ENCODE peak calls at places on chromosomes 4 and X, in seven cellular contexts. One of them, this sample, is unnamed.

GRCh38 chrX:40863671-40864070 is 128.3 kb upstream of the MED14 start:
- DNase-seq in C1 segment of cervical spinal cord: no peak
- DNase-seq in DMS153: no peak
- DNase-seq in Right ventricle myocardium superior: no peak
- DNase-seq in posterior cingulate gyrus: no peak
- DNase-seq in GM03348: no peak
- DNase-seq in stromal cell of bone marrow: no peak
- DNase-seq in this sample: no peak

GRCh38 chr4:161767116-161767515 is 396.7 kb downstream of the FSTL5 start:
- DNase-seq in C1 segment of cervical spinal cord: no peak
- DNase-seq in DMS153: no peak
- DNase-seq in Right ventricle myocardium superior: no peak
- DNase-seq in posterior cingulate gyrus: no peak
- DNase-seq in GM03348: no peak
- DNase-seq in stromal cell of bone marrow: no peak
- DNase-seq in this sample: no peak

GRCh38 chr4:3714642-3715001 is 51.6 kb upstream of the ADRA2C start:
- DNase-seq in C1 segment of cervical spinal cord: no peak
- DNase-seq in DMS153: no peak
- DNase-seq in Right ventricle myocardium superior: peak
- DNase-seq in posterior cingulate gyrus: peak
- DNase-seq in GM03348: no peak
- DNase-seq in stromal cell of bone marrow: no peak
- DNase-seq in this sample: no peak

GRCh38 chr4:113094802-113095201 is 45.3 kb downstream of the ANK2 start:
- DNase-seq in C1 segment of cervical spinal cord: no peak
- DNase-seq in DMS153: no peak
- DNase-seq in Right ventricle myocardium superior: no peak
- DNase-seq in posterior cingulate gyrus: no peak
- DNase-seq in GM03348: peak
- DNase-seq in stromal cell of bone marrow: no peak
- DNase-seq in this sample: peak

GRCh38 chr4:1767058-1767769 is 25.9 kb upstream of the FGFR3 start:
- DNase-seq in C1 segment of cervical spinal cord: no peak
- DNase-seq in DMS153: no peak
- DNase-seq in Right ventricle myocardium superior: no peak
- DNase-seq in posterior cingulate gyrus: no peak
- DNase-seq in GM03348: peak
- DNase-seq in stromal cell of bone marrow: no peak
- DNase-seq in this sample: no peak

GRCh38 chr4:184713887-184714286 is 20.0 kb downstream of the CENPU start:
- DNase-seq in C1 segment of cervical spinal cord: no peak
- DNase-seq in DMS153: no peak
- DNase-seq in Right ventricle myocardium superior: no peak
- DNase-seq in posterior cingulate gyrus: no peak
- DNase-seq in GM03348: no peak
- DNase-seq in stromal cell of bone marrow: no peak
- DNase-seq in this sample: no peak

GRCh38 chrX:117147249-117147648 is 684.5 kb upstream of the CT83 start:
- DNase-seq in C1 segment of cervical spinal cord: no peak
- DNase-seq in DMS153: no peak
- DNase-seq in Right ventricle myocardium superior: no peak
- DNase-seq in posterior cingulate gyrus: no peak
- DNase-seq in GM03348: no peak
- DNase-seq in stromal cell of bone marrow: no peak
- DNase-seq in this sample: no peak

GRCh38 chr4:183657564-183657963 is 1.4 kb downstream of the RWDD4 start:
- DNase-seq in C1 segment of cervical spinal cord: no peak
- DNase-seq in DMS153: no peak
- DNase-seq in Right ventricle myocardium superior: no peak
- DNase-seq in posterior cingulate gyrus: no peak
- DNase-seq in GM03348: peak
- DNase-seq in stromal cell of bone marrow: no peak
- DNase-seq in this sample: no peak

GRCh38 chr4:127188847-127189246 is 443.9 kb upstream of the INTU start:
- DNase-seq in C1 segment of cervical spinal cord: no peak
- DNase-seq in DMS153: no peak
- DNase-seq in Right ventricle myocardium superior: no peak
- DNase-seq in posterior cingulate gyrus: no peak
- DNase-seq in GM03348: no peak
- DNase-seq in stromal cell of bone marrow: no peak
- DNase-seq in this sample: peak

GRCh38 chr4:121168865-121169281 is 4.8 kb upstream of the TNIP3 start:
- DNase-seq in C1 segment of cervical spinal cord: no peak
- DNase-seq in DMS153: no peak
- DNase-seq in Right ventricle myocardium superior: no peak
- DNase-seq in posterior cingulate gyrus: peak
- DNase-seq in GM03348: no peak
- DNase-seq in stromal cell of bone marrow: no peak
- DNase-seq in this sample: no peak

GRCh38 chrX:9134341-9134740 is 100.4 kb upstream of the FAM9B start:
- DNase-seq in C1 segment of cervical spinal cord: no peak
- DNase-seq in DMS153: no peak
- DNase-seq in Right ventricle myocardium superior: no peak
- DNase-seq in posterior cingulate gyrus: no peak
- DNase-seq in GM03348: no peak
- DNase-seq in stromal cell of bone marrow: no peak
- DNase-seq in this sample: no peak

GRCh38 chr4:148118628-148119027 is 323.6 kb downstream of the NR3C2 start:
- DNase-seq in C1 segment of cervical spinal cord: no peak
- DNase-seq in DMS153: no peak
- DNase-seq in Right ventricle myocardium superior: no peak
- DNase-seq in posterior cingulate gyrus: no peak
- DNase-seq in GM03348: no peak
- DNase-seq in stromal cell of bone marrow: no peak
- DNase-seq in this sample: no peak

GRCh38 chr4:54940996-54941395 is 184.4 kb downstream of the KDR start:
- DNase-seq in C1 segment of cervical spinal cord: no peak
- DNase-seq in DMS153: no peak
- DNase-seq in Right ventricle myocardium superior: no peak
- DNase-seq in posterior cingulate gyrus: no peak
- DNase-seq in GM03348: no peak
- DNase-seq in stromal cell of bone marrow: no peak
- DNase-seq in this sample: no peak

GRCh38 chr4:16029329-16029728 is 54.5 kb downstream of the PROM1 start:
- DNase-seq in C1 segment of cervical spinal cord: no peak
- DNase-seq in DMS153: no peak
- DNase-seq in Right ventricle myocardium superior: no peak
- DNase-seq in posterior cingulate gyrus: no peak
- DNase-seq in GM03348: peak
- DNase-seq in stromal cell of bone marrow: no peak
- DNase-seq in this sample: no peak

GRCh38 chr4:57078685-57079521 is 31.3 kb downstream of the IGFBP7 start:
- DNase-seq in C1 segment of cervical spinal cord: no peak
- DNase-seq in DMS153: peak
- DNase-seq in Right ventricle myocardium superior: no peak
- DNase-seq in posterior cingulate gyrus: no peak
- DNase-seq in GM03348: no peak
- DNase-seq in stromal cell of bone marrow: no peak
- DNase-seq in this sample: no peak

GRCh38 chrX:68997911-68998310 is 167.3 kb downstream of the PJA1 start:
- DNase-seq in C1 segment of cervical spinal cord: no peak
- DNase-seq in DMS153: no peak
- DNase-seq in Right ventricle myocardium superior: peak
- DNase-seq in posterior cingulate gyrus: no peak
- DNase-seq in GM03348: peak
- DNase-seq in stromal cell of bone marrow: peak
- DNase-seq in this sample: peak

GRCh38 chr4:163157157-163157556 is 9.5 kb downstream of the NAF1 start:
- DNase-seq in C1 segment of cervical spinal cord: no peak
- DNase-seq in DMS153: no peak
- DNase-seq in Right ventricle myocardium superior: no peak
- DNase-seq in posterior cingulate gyrus: no peak
- DNase-seq in GM03348: peak
- DNase-seq in stromal cell of bone marrow: peak
- DNase-seq in this sample: peak

GRCh38 chr4:155679343-155679742 is 12.7 kb downstream of the GUCY1A1 start:
- DNase-seq in C1 segment of cervical spinal cord: no peak
- DNase-seq in DMS153: no peak
- DNase-seq in Right ventricle myocardium superior: no peak
- DNase-seq in posterior cingulate gyrus: no peak
- DNase-seq in GM03348: no peak
- DNase-seq in stromal cell of bone marrow: peak
- DNase-seq in this sample: peak

GRCh38 chrX:24025741-24026402 is 1.1 kb downstream of the KLHL15 start:
- DNase-seq in C1 segment of cervical spinal cord: peak
- DNase-seq in DMS153: no peak
- DNase-seq in Right ventricle myocardium superior: no peak
- DNase-seq in posterior cingulate gyrus: no peak
- DNase-seq in GM03348: no peak
- DNase-seq in stromal cell of bone marrow: peak
- DNase-seq in this sample: peak

GRCh38 chr4:94410678-94411206 is 41.0 kb upstream of the PDLIM5 start:
- DNase-seq in C1 segment of cervical spinal cord: no peak
- DNase-seq in DMS153: no peak
- DNase-seq in Right ventricle myocardium superior: peak
- DNase-seq in posterior cingulate gyrus: no peak
- DNase-seq in GM03348: no peak
- DNase-seq in stromal cell of bone marrow: peak
- DNase-seq in this sample: peak

GRCh38 chrX:68978211-68978780 is 149.5 kb downstream of the EFNB1 start:
- DNase-seq in C1 segment of cervical spinal cord: no peak
- DNase-seq in DMS153: no peak
- DNase-seq in Right ventricle myocardium superior: no peak
- DNase-seq in posterior cingulate gyrus: no peak
- DNase-seq in GM03348: peak
- DNase-seq in stromal cell of bone marrow: no peak
- DNase-seq in this sample: no peak

GRCh38 chr4:10032625-10033024 is 11.3 kb upstream of the SLC2A9 start:
- DNase-seq in C1 segment of cervical spinal cord: no peak
- DNase-seq in DMS153: no peak
- DNase-seq in Right ventricle myocardium superior: no peak
- DNase-seq in posterior cingulate gyrus: no peak
- DNase-seq in GM03348: peak
- DNase-seq in stromal cell of bone marrow: peak
- DNase-seq in this sample: no peak

GRCh38 chr4:158168606-158169005 is 4.2 kb downstream of the GASK1B start:
- DNase-seq in C1 segment of cervical spinal cord: no peak
- DNase-seq in DMS153: no peak
- DNase-seq in Right ventricle myocardium superior: no peak
- DNase-seq in posterior cingulate gyrus: no peak
- DNase-seq in GM03348: no peak
- DNase-seq in stromal cell of bone marrow: no peak
- DNase-seq in this sample: no peak

GRCh38 chrX:68929332-68930150 is 100.7 kb downstream of the EFNB1 start:
- DNase-seq in C1 segment of cervical spinal cord: no peak
- DNase-seq in DMS153: no peak
- DNase-seq in Right ventricle myocardium superior: peak
- DNase-seq in posterior cingulate gyrus: peak
- DNase-seq in GM03348: peak
- DNase-seq in stromal cell of bone marrow: peak
- DNase-seq in this sample: peak

This sample was measured in fibroblast of the conjunctiva.